ENCODE peak calls at places on chromosomes 7 and 10, in four cellular contexts. S, O, K and C are unnamed samples.

GRCh38 chr7:153381275-153382119 is 621.9 kb downstream of the ACTR3B start:
- DNase-seq in S (peak), O (peak), K (no peak), C (no peak)

GRCh38 chr7:133491846-133492652 is 239.2 kb downstream of the EXOC4 start:
- DNase-seq in S (no peak), O (no peak), K (no peak), C (no peak)

GRCh38 chr7:151110941-151111645 is 24.8 kb downstream of the AGAP3 start:
- DNase-seq in S (peak), O (peak), K (peak), C (peak)

GRCh38 chr7:29510028-29510427 is 53.6 kb upstream of the PRR15 start:
- DNase-seq in S (no peak), O (no peak), K (no peak), C (no peak)

GRCh38 chr10:784759-785538 is 95.5 kb upstream of the DIP2C start:
- DNase-seq in S (peak), O (peak), K (no peak), C (no peak)

GRCh38 chr10:7301039-7301768 is 109.6 kb downstream of the SFMBT2 start:
- DNase-seq in S (no peak), O (peak), K (no peak), C (no peak)

GRCh38 chr7:126040114-126041045 is 1110.8 kb upstream of the POT1 start:
- DNase-seq in S (no peak), O (no peak), K (no peak), C (no peak)

GRCh38 chr10:46534828-46535524 is 21.5 kb downstream of the GPRIN2 start:
- DNase-seq in S (no peak), O (peak), K (no peak), C (no peak)

GRCh38 chr10:100710151-100710871 is 35.1 kb upstream of the PAX2 start:
- DNase-seq in S (no peak), O (no peak), K (no peak), C (no peak)

GRCh38 chr7:24318326-24318725 is 34.3 kb downstream of the NPY start:
- DNase-seq in S (peak), O (peak), K (no peak), C (peak)

GRCh38 chr10:102644066-102644645 is at the start of gene TRIM8:
- DNase-seq in S (peak), O (peak), K (no peak), C (peak)

GRCh38 chr7:50216626-50217025 is 87.9 kb upstream of the IKZF1 start:
- DNase-seq in S (peak), O (no peak), K (no peak), C (no peak)

GRCh38 chr7:5824297-5824610 is 42.8 kb upstream of the RNF216 start:
- DNase-seq in S (no peak), O (no peak), K (no peak), C (no peak)

GRCh38 chr10:99329238-99329890 is at the start of gene CNNM1:
- DNase-seq in S (peak), O (peak), K (no peak), C (peak)

GRCh38 chr7:75028299-75028698 is 45.3 kb downstream of the RCC1L start:
- DNase-seq in S (no peak), O (no peak), K (no peak), C (no peak)

GRCh38 chr10:97000487-97001182 is 168.5 kb downstream of the LCOR start:
- DNase-seq in S (no peak), O (no peak), K (no peak), C (no peak)

GRCh38 chr7:142795339-142795863 is 24.6 kb downstream of the PRSS2 start:
- DNase-seq in S (no peak), O (no peak), K (no peak), C (no peak)